ENCODE peak calls at places on chromosomes 1 and 21, in four cellular contexts. One of them, this sample, is unnamed.

GRCh38 chr1:92476071-92476607 is 10.6 kb downstream of the GFI1 start:
- DNase-seq in DND-41: peak; percentile 98
- DNase-seq in hepatocyte: no peak
- DNase-seq in heart right ventricle: no peak
- DNase-seq in this sample: no peak

GRCh38 chr1:31725777-31726535 is 22.1 kb upstream of the COL16A1 start:
- DNase-seq in hepatocyte: no peak
- DNase-seq in DND-41: no peak
- DNase-seq in heart right ventricle: no peak
- DNase-seq in this sample: no peak

GRCh38 chr1:39181311-39181710 is 23.2 kb upstream of the MACF1 start:
- DNase-seq in heart right ventricle: no peak
- DNase-seq in DND-41: no peak
- DNase-seq in hepatocyte: no peak
- DNase-seq in this sample: no peak

GRCh38 chr1:191831572-191831971 is 326.7 kb upstream of the RGS18 start:
- DNase-seq in DND-41: no peak
- DNase-seq in heart right ventricle: no peak
- DNase-seq in hepatocyte: no peak
- DNase-seq in this sample: no peak

GRCh38 chr1:226697151-226697575 is 41.9 kb downstream of the ITPKB start:
- DNase-seq in hepatocyte: peak; percentile 37
- DNase-seq in heart right ventricle: no peak
- DNase-seq in DND-41: no peak
- DNase-seq in this sample: no peak

GRCh38 chr1:54379481-54380284 is 26.5 kb downstream of the SSBP3 start:
- DNase-seq in heart right ventricle: peak; percentile 63
- DNase-seq in DND-41: no peak
- DNase-seq in hepatocyte: no peak
- DNase-seq in this sample: no peak

GRCh38 chr1:226633541-226634155 is 85.1 kb downstream of the STUM start:
- DNase-seq in hepatocyte: no peak
- DNase-seq in heart right ventricle: no peak
- DNase-seq in DND-41: no peak
- DNase-seq in this sample: no peak

GRCh38 chr21:28811860-28812259 is 180.8 kb downstream of the LTN1 start:
- DNase-seq in heart right ventricle: no peak
- DNase-seq in hepatocyte: no peak
- DNase-seq in DND-41: no peak
- DNase-seq in this sample: no peak

GRCh38 chr1:150151291-150152181 is 1.8 kb downstream of the PLEKHO1 start:
- DNase-seq in hepatocyte: no peak
- DNase-seq in DND-41: peak; percentile 92
- DNase-seq in heart right ventricle: peak; percentile 32
- DNase-seq in this sample: no peak

GRCh38 chr1:12112711-12113161 is 49.6 kb downstream of the TNFRSF8 start:
- DNase-seq in heart right ventricle: no peak
- DNase-seq in hepatocyte: no peak
- DNase-seq in DND-41: no peak
- DNase-seq in this sample: peak; percentile 29

GRCh38 chr1:212179394-212180076 is 105.7 kb upstream of the PPP2R5A start:
- DNase-seq in DND-41: no peak
- DNase-seq in hepatocyte: peak; percentile 34
- DNase-seq in heart right ventricle: no peak
- DNase-seq in this sample: peak; percentile 32

GRCh38 chr1:227855687-227856086 is 40.2 kb downstream of the PRSS38 start:
- DNase-seq in hepatocyte: no peak
- DNase-seq in DND-41: no peak
- DNase-seq in heart right ventricle: no peak
- DNase-seq in this sample: no peak

GRCh38 chr1:168439451-168440375 is 104.1 kb downstream of the XCL2 start:
- DNase-seq in heart right ventricle: peak; percentile 27
- DNase-seq in DND-41: peak; percentile 89
- DNase-seq in hepatocyte: peak; percentile 90
- DNase-seq in this sample: peak; percentile 88

GRCh38 chr1:162373541-162374375 is 2.9 kb downstream of the SPATA46 start:
- DNase-seq in DND-41: no peak
- DNase-seq in heart right ventricle: no peak
- DNase-seq in hepatocyte: no peak
- DNase-seq in this sample: peak; percentile 42

GRCh38 chr1:159177273-159177907 is 6.0 kb downstream of the CADM3 start:
- DNase-seq in heart right ventricle: no peak
- DNase-seq in DND-41: peak; percentile 77
- DNase-seq in hepatocyte: peak; percentile 89
- DNase-seq in this sample: peak; percentile 62

GRCh38 chr1:8182034-8182761 is 135.7 kb upstream of the SLC45A1 start:
- DNase-seq in DND-41: no peak
- DNase-seq in hepatocyte: peak; percentile 66
- DNase-seq in heart right ventricle: no peak
- DNase-seq in this sample: no peak

GRCh38 chr1:236120725-236121153 is 21.6 kb upstream of the GPR137B start:
- DNase-seq in DND-41: no peak
- DNase-seq in hepatocyte: no peak
- DNase-seq in heart right ventricle: no peak
- DNase-seq in this sample: no peak

DNA sequence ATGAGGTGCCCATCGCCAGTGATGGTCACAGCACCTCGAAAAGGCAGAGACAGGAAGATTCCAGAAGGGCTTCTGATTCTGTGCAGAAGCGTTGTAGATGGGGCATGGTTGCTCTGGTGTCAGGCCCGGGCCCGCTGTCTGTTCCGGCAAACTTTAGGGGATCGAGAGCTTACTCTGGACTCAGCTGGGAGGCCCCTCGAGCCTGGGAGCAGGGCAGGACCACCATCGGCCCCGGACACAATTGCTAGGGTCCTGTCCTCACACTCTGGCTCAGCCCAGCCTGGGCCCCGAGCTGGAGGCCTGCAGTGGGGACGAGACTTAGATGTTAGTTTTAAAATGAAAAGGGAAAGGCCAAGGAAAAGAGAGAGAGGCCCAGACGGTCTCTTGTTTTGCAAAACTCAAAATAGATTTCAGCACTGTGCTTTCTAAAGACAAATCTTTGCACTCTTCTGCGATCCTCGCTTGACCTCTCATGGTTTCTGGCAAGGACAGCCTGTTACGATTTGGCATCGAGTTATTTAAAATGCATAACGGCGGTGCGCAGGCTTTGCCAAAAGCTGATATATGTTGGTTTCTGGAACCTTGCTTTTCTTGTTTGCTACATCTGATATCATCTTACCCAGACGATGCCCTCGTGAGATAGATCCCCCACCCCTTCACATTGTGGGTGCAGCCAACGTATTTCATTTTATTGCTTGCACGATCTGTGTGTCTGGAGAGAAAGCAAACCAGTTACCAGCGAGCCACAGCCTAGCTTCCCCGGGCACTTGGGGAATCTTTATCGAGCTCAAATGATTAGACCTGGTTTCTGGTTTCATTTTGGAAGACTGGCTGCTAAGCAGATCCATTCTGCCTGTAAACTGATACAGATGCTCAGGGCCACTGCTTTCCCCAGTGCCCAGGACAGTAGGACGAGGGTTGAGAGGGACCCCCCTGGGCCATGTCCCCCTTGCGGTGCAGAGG is 58.0 kb downstream of the PRDM16 start:
- DNase-seq in hepatocyte: no peak
- DNase-seq in heart right ventricle: no peak
- DNase-seq in DND-41: no peak
- DNase-seq in this sample: no peak
- H3K4me3 ChIP-seq in hepatocyte: no peak overlapping the region
- H3K4me3 ChIP-seq in heart right ventricle: peak overlapping the region; percentile 19
- H3K4me3 ChIP-seq in DND-41: no peak overlapping the region
- H3K4me3 ChIP-seq in this sample: no peak overlapping the region

DNA sequence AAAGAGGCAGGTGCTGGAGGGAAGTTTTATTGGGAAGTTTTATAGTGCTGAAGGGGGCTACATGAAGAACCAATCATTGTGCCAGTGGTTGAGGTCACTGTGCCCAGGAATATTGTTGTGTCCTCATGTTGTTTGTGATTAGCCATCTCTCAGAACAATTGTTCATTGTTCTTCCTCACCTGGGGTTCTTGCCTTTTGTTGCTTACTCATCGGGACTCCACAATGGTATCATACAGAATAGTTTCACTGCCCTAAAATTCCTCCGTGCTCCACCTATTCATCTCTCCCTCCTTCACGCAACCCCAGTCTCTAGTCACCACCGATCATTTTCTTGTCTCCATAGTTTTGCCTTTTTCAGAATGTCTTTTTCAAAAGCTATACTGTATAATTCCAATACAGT is 38.9 kb upstream of the CDC14A start:
- DNase-seq in heart right ventricle: no peak
- DNase-seq in DND-41: no peak
- DNase-seq in hepatocyte: no peak
- DNase-seq in this sample: no peak
- H3K9me3 ChIP-seq in heart right ventricle: no peaks in the 10 kb centered on the region
- H3K9me3 ChIP-seq in DND-41: peaks cover 15% of the 10 kb centered on the region
- H3K9me3 ChIP-seq in hepatocyte: no peaks in the 10 kb centered on the region
- H3K9me3 ChIP-seq in this sample: peaks cover 12% of the 10 kb centered on the region

GRCh38 chr1:203308205-203309114 is 3.1 kb downstream of the BTG2 start:
- DNase-seq in DND-41: no peak
- DNase-seq in hepatocyte: peak; percentile 28
- DNase-seq in heart right ventricle: no peak
- DNase-seq in this sample: no peak
- H3K4me3 ChIP-seq in DND-41: no peak overlapping the region
- H3K4me3 ChIP-seq in hepatocyte: peak overlapping the region; percentile 99
- H3K4me3 ChIP-seq in heart right ventricle: peak overlapping the region; percentile 84
- H3K4me3 ChIP-seq in this sample: no peak overlapping the region

DNA sequence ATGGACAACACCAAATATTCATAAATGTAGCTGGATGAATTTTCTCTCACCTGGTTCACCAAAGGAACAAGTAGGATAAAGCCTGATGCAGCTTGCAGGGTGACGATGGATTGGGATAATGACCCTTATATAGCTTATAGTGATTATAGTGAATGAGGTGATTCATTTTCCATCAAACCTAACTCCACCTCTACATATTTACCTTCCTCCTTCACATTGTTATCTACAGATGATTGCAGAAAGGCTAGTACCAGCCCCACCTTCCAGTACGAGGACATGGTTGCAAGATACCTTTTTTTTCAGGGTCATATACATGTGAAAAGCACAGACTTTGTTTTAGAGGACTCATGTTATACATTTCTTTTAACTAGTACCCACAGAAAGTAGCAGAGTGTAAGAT is at the start of gene FLG2:
- DNase-seq in heart right ventricle: no peak
- DNase-seq in hepatocyte: no peak
- DNase-seq in DND-41: no peak
- DNase-seq in this sample: no peak
- H3K9me3 ChIP-seq in heart right ventricle: no peaks in the 10 kb centered on the region
- H3K9me3 ChIP-seq in hepatocyte: no peaks in the 10 kb centered on the region
- H3K9me3 ChIP-seq in DND-41: peaks cover 5% of the 10 kb centered on the region
- H3K9me3 ChIP-seq in this sample: no peaks in the 10 kb centered on the region

GRCh38 chr1:59739111-59739510 is 75.6 kb upstream of the HOOK1 start:
- DNase-seq in hepatocyte: no peak
- DNase-seq in DND-41: no peak
- DNase-seq in heart right ventricle: no peak
- DNase-seq in this sample: no peak

GRCh38 chr1:59747469-59748014 is 67.2 kb upstream of the HOOK1 start:
- DNase-seq in hepatocyte: no peak
- DNase-seq in DND-41: no peak
- DNase-seq in heart right ventricle: no peak
- DNase-seq in this sample: no peak

GRCh38 chr1:59742526-59742925 is 72.2 kb upstream of the HOOK1 start:
- DNase-seq in DND-41: no peak
- DNase-seq in heart right ventricle: no peak
- DNase-seq in hepatocyte: no peak
- DNase-seq in this sample: no peak

GRCh38 chr1:59748123-59748522 is 66.6 kb upstream of the HOOK1 start:
- DNase-seq in hepatocyte: no peak
- DNase-seq in heart right ventricle: no peak
- DNase-seq in DND-41: no peak
- DNase-seq in this sample: no peak

DNA sequence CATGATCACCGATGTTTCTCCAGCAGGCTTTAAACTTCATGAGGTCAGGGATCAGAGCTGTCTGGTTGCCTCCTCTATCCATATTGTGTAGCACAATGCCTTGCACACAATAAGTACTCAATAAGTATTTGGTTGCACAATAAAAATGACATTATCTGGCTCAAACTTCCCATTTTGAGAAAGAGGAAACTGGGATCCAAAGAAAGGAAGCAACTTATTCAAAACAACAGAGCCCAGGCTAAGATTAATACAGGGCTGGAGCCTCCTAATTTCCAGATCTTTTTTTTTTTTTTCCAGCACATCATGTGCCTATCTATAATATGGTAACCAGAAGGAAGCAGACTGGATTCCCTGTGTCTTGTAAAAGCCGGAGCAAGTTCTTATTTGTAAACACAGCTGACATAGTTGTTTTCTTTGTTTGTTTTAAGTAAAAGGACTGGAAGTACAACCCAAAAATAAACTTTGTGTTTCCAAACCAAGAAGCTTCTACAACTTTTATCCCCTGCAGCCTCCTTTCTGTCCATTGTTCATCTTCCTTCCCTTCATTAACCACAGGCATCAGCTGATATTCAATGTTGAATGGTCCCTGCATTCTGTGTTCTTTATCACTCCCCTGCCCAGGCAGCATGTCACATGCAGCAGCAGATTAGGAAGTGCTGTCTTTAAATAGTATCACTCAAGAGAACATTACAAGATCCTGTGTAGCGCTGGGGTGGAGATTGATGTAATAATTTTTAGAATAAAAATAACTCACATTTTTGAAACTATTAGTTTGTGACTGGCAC is 71.2 kb upstream of the HOOK1 start:
- DNase-seq in DND-41: no peak
- DNase-seq in hepatocyte: no peak
- DNase-seq in heart right ventricle: no peak
- DNase-seq in this sample: no peak
- H3K4me3 ChIP-seq in DND-41: no peak overlapping the region
- H3K4me3 ChIP-seq in hepatocyte: no peak overlapping the region
- H3K4me3 ChIP-seq in heart right ventricle: no peak overlapping the region
- H3K4me3 ChIP-seq in this sample: no peak overlapping the region